ENCODE peak calls at places on chromosomes 3 and 15, in ten cellular contexts. One of them, this sample, is unnamed.

GRCh38 chr3:24259901-24260512 is 234.6 kb downstream of the THRB start:
- DNase-seq in NCI-H526 treated with DMSO at 0.1 percent for 48 hours: no peak
- DNase-seq in CD8-positive, alpha-beta T cell: no peak
- DNase-seq in psoas muscle: peak
- DNase-seq in HTR-8/SVneo: no peak
- DNase-seq in H54: no peak
- DNase-seq in BE2C: no peak
- DNase-seq in endothelial cell: no peak
- DNase-seq in activated T-helper 9 cell treated with anti-CD3 and anti-CD28 coated beads, Interleukin-2, amount 50 U/mL, for 16 hours: no peak
- DNase-seq in RPMI8226: no peak
- DNase-seq in this sample: no peak

GRCh38 chr3:10848261-10848660 is 32.2 kb downstream of the SLC6A11 start:
- DNase-seq in NCI-H526 treated with DMSO at 0.1 percent for 48 hours: no peak
- DNase-seq in CD8-positive, alpha-beta T cell: no peak
- DNase-seq in psoas muscle: no peak
- DNase-seq in HTR-8/SVneo: no peak
- DNase-seq in H54: no peak
- DNase-seq in BE2C: no peak
- DNase-seq in endothelial cell: no peak
- DNase-seq in activated T-helper 9 cell treated with anti-CD3 and anti-CD28 coated beads, Interleukin-2, amount 50 U/mL, for 16 hours: no peak
- DNase-seq in RPMI8226: no peak
- DNase-seq in this sample: no peak

GRCh38 chr3:144652573-144652972 is 681.0 kb downstream of the DIPK2A start:
- DNase-seq in NCI-H526 treated with DMSO at 0.1 percent for 48 hours: no peak
- DNase-seq in CD8-positive, alpha-beta T cell: no peak
- DNase-seq in psoas muscle: no peak
- DNase-seq in HTR-8/SVneo: no peak
- DNase-seq in H54: no peak
- DNase-seq in BE2C: no peak
- DNase-seq in endothelial cell: no peak
- DNase-seq in activated T-helper 9 cell treated with anti-CD3 and anti-CD28 coated beads, Interleukin-2, amount 50 U/mL, for 16 hours: no peak
- DNase-seq in RPMI8226: no peak
- DNase-seq in this sample: no peak

GRCh38 chr3:58234516-58234931 is 3.1 kb upstream of the ABHD6 start:
- DNase-seq in NCI-H526 treated with DMSO at 0.1 percent for 48 hours: no peak
- DNase-seq in CD8-positive, alpha-beta T cell: no peak
- DNase-seq in psoas muscle: no peak
- DNase-seq in HTR-8/SVneo: no peak
- DNase-seq in H54: peak
- DNase-seq in BE2C: no peak
- DNase-seq in endothelial cell: no peak
- DNase-seq in activated T-helper 9 cell treated with anti-CD3 and anti-CD28 coated beads, Interleukin-2, amount 50 U/mL, for 16 hours: no peak
- DNase-seq in RPMI8226: no peak
- DNase-seq in this sample: peak

GRCh38 chr15:70345251-70346019 is 247.7 kb upstream of the TLE3 start:
- DNase-seq in NCI-H526 treated with DMSO at 0.1 percent for 48 hours: no peak
- DNase-seq in CD8-positive, alpha-beta T cell: no peak
- DNase-seq in psoas muscle: no peak
- DNase-seq in HTR-8/SVneo: no peak
- DNase-seq in H54: no peak
- DNase-seq in BE2C: no peak
- DNase-seq in endothelial cell: no peak
- DNase-seq in activated T-helper 9 cell treated with anti-CD3 and anti-CD28 coated beads, Interleukin-2, amount 50 U/mL, for 16 hours: no peak
- DNase-seq in RPMI8226: no peak
- DNase-seq in this sample: no peak

GRCh38 chr15:70783610-70784021 is 20.3 kb upstream of the UACA start:
- DNase-seq in NCI-H526 treated with DMSO at 0.1 percent for 48 hours: no peak
- DNase-seq in CD8-positive, alpha-beta T cell: no peak
- DNase-seq in psoas muscle: no peak
- DNase-seq in HTR-8/SVneo: no peak
- DNase-seq in H54: no peak
- DNase-seq in BE2C: no peak
- DNase-seq in endothelial cell: no peak
- DNase-seq in activated T-helper 9 cell treated with anti-CD3 and anti-CD28 coated beads, Interleukin-2, amount 50 U/mL, for 16 hours: no peak
- DNase-seq in RPMI8226: peak
- DNase-seq in this sample: peak

GRCh38 chr3:10973196-10973595 is 19.4 kb upstream of the SLC6A1 start:
- DNase-seq in NCI-H526 treated with DMSO at 0.1 percent for 48 hours: no peak
- DNase-seq in CD8-positive, alpha-beta T cell: no peak
- DNase-seq in psoas muscle: no peak
- DNase-seq in HTR-8/SVneo: no peak
- DNase-seq in H54: no peak
- DNase-seq in BE2C: no peak
- DNase-seq in endothelial cell: no peak
- DNase-seq in activated T-helper 9 cell treated with anti-CD3 and anti-CD28 coated beads, Interleukin-2, amount 50 U/mL, for 16 hours: no peak
- DNase-seq in RPMI8226: peak
- DNase-seq in this sample: no peak

GRCh38 chr3:73609655-73610054 is 15.1 kb downstream of the PDZRN3 start:
- DNase-seq in NCI-H526 treated with DMSO at 0.1 percent for 48 hours: peak
- DNase-seq in CD8-positive, alpha-beta T cell: no peak
- DNase-seq in psoas muscle: no peak
- DNase-seq in HTR-8/SVneo: no peak
- DNase-seq in H54: no peak
- DNase-seq in BE2C: no peak
- DNase-seq in endothelial cell: no peak
- DNase-seq in activated T-helper 9 cell treated with anti-CD3 and anti-CD28 coated beads, Interleukin-2, amount 50 U/mL, for 16 hours: no peak
- DNase-seq in RPMI8226: no peak
- DNase-seq in this sample: no peak

GRCh38 chr3:63354160-63354559 is 76.1 kb downstream of the SYNPR start:
- DNase-seq in NCI-H526 treated with DMSO at 0.1 percent for 48 hours: no peak
- DNase-seq in CD8-positive, alpha-beta T cell: no peak
- DNase-seq in psoas muscle: no peak
- DNase-seq in HTR-8/SVneo: no peak
- DNase-seq in H54: no peak
- DNase-seq in BE2C: no peak
- DNase-seq in endothelial cell: no peak
- DNase-seq in activated T-helper 9 cell treated with anti-CD3 and anti-CD28 coated beads, Interleukin-2, amount 50 U/mL, for 16 hours: no peak
- DNase-seq in RPMI8226: no peak
- DNase-seq in this sample: no peak

GRCh38 chr3:148178508-148178907 is 519.2 kb upstream of the AGTR1 start:
- DNase-seq in NCI-H526 treated with DMSO at 0.1 percent for 48 hours: peak
- DNase-seq in CD8-positive, alpha-beta T cell: no peak
- DNase-seq in psoas muscle: no peak
- DNase-seq in HTR-8/SVneo: no peak
- DNase-seq in H54: no peak
- DNase-seq in BE2C: no peak
- DNase-seq in endothelial cell: no peak
- DNase-seq in activated T-helper 9 cell treated with anti-CD3 and anti-CD28 coated beads, Interleukin-2, amount 50 U/mL, for 16 hours: no peak
- DNase-seq in RPMI8226: no peak
- DNase-seq in this sample: no peak

This sample was measured in ACHN.